ENCODE peak calls at places on chromosomes 11 and 22, in six cellular contexts. T, N, X, D, U and L are unnamed samples.

GRCh38 chr11:104830080-104830479 is 68.2 kb downstream of the CASP12 start:
- DNase-seq in U (no peak), N (no peak), T (no peak), X (no peak), D (peak; percentile 85), L (peak; percentile 50)

GRCh38 chr11:7637447-7638157 is 35.7 kb downstream of the CYB5R2 start:
- DNase-seq in D (peak; percentile 20), U (no peak), T (no peak), N (peak; percentile 56), X (peak; percentile 70), L (no peak)

GRCh38 chr11:16876840-16877239 is 137.4 kb downstream of the PLEKHA7 start:
- DNase-seq in U (no peak), N (no peak), D (no peak), X (no peak), T (no peak), L (peak; percentile 27)

GRCh38 chr11:14310696-14311095 is 48.3 kb downstream of the RRAS2 start:
- DNase-seq in T (no peak), N (no peak), U (no peak), D (no peak), X (no peak), L (no peak)

GRCh38 chr11:128210148-128210940 is 377.0 kb downstream of the ETS1 start:
- DNase-seq in T (peak; percentile 51), D (peak; percentile 100), X (peak; percentile 44), N (no peak), U (peak; percentile 11), L (peak; percentile 87)

GRCh38 chr22:37225481-37225880 is 13.2 kb upstream of the SSTR3 start:
- DNase-seq in X (no peak), U (no peak), T (peak; percentile 35), D (no peak), N (no peak), L (peak; percentile 21)

GRCh38 chr22:31957970-31958594 is 13.7 kb downstream of the YWHAH start:
- DNase-seq in N (no peak), T (no peak), D (no peak), U (no peak), X (no peak), L (no peak)

GRCh38 chr22:45188779-45189178 is 25.1 kb downstream of the NUP50 start:
- DNase-seq in T (no peak), U (no peak), X (no peak), N (no peak), D (no peak), L (no peak)

GRCh38 chr11:46718155-46719019 is 626 bp upstream of the F2 start:
- DNase-seq in T (peak; percentile 51), N (no peak), U (no peak), X (no peak), D (peak; percentile 61), L (no peak)

GRCh38 chr11:134683860-134684259 is 271.8 kb upstream of the B3GAT1 start:
- DNase-seq in X (no peak), N (no peak), D (no peak), T (no peak), U (no peak), L (no peak)

GRCh38 chr11:34798985-34799384 is 117.2 kb downstream of the APIP start:
- DNase-seq in U (no peak), D (no peak), N (no peak), T (no peak), X (no peak), L (no peak)

GRCh38 chr11:60852639-60853468 is 2.9 kb downstream of the PTGDR2 start:
- DNase-seq in X (no peak), N (no peak), T (peak; percentile 22), D (no peak), U (no peak), L (no peak)

GRCh38 chr11:60852060-60852638 is 3.6 kb downstream of the PTGDR2 start:
- DNase-seq in U (no peak), X (no peak), T (peak; percentile 86), D (no peak), N (no peak), L (no peak)

GRCh38 chr11:60854140-60854846 is 1.5 kb downstream of the PTGDR2 start:
- DNase-seq in D (no peak), U (peak; percentile 88), N (no peak), T (no peak), X (no peak), L (no peak)

GRCh38 chr11:60854847-60855725 is 664 bp downstream of the PTGDR2 start:
- DNase-seq in N (no peak), X (no peak), T (no peak), D (no peak), U (peak; percentile 54), L (no peak)

GRCh38 chr11:60853469-60853950 is 2.2 kb downstream of the PTGDR2 start:
- DNase-seq in N (no peak), D (no peak), U (no peak), X (no peak), T (no peak), L (no peak)
- TF ChIP-seq CTCF in N (no peak), D (no peak), U (no peak), X (no peak), T (no peak), L (no peak)

GRCh38 chr11:47848636-47849155 is 546 bp upstream of the NUP160 start:
- DNase-seq in D (no peak), X (no peak), U (no peak), N (no peak), T (no peak), L (no peak)

GRCh38 chr11:47847537-47847891 is 636 bp downstream of the NUP160 start:
- DNase-seq in T (no peak), U (no peak), D (no peak), N (no peak), X (no peak), L (no peak)

GRCh38 chr11:47850337-47850736 is 2.2 kb upstream of the NUP160 start:
- DNase-seq in N (no peak), U (no peak), D (no peak), T (no peak), X (no peak), L (no peak)

GRCh38 chr11:47847892-47848635 is at the start of gene NUP160:
- DNase-seq in N (peak; percentile 77), U (peak; percentile 87), X (peak; percentile 84), D (peak; percentile 61), T (peak; percentile 91), L (peak; percentile 93)

GRCh38 chr11:47846998-47847397 is 1.2 kb downstream of the NUP160 start:
- DNase-seq in U (peak; percentile 14), D (no peak), T (no peak), X (no peak), N (no peak), L (no peak)
- H3K4me3 ChIP-seq in U (peak overlapping the region; percentile 77), D (peak overlapping the region; percentile 85), T (peak overlapping the region; percentile 89), X (no peak overlapping the region), N (peak overlapping the region; percentile 92), L (peak overlapping the region; percentile 62)

DNA sequence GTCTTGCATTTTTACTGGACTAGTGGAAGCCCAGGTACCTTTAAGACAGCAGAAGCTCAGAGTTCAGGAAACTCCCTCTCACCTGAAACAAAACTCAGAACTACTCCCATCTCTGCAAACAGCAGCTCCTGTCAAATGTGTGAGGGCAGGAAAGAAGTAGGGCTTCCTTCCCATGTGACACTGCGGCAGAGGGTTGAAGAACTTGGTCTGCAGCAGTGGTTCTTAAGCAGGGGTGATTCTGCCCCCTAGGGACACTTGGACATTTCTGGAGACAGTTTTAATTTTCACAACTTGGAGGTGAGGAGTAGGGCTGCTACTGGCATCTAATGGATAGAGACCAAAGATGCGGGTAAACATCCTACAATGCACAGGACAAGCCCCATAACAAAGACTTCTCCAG is 63.4 kb downstream of the RCN1 start:
- DNase-seq in D (peak; percentile 51), T (no peak), X (no peak), U (peak; percentile 7), N (no peak), L (no peak)
- H3K9me3 ChIP-seq in D (no peaks in the 10 kb centered on the region), T (no peaks in the 10 kb centered on the region), X (no peaks in the 10 kb centered on the region), U (no peaks in the 10 kb centered on the region), N (no peaks in the 10 kb centered on the region), L (no peaks in the 10 kb centered on the region)

DNA sequence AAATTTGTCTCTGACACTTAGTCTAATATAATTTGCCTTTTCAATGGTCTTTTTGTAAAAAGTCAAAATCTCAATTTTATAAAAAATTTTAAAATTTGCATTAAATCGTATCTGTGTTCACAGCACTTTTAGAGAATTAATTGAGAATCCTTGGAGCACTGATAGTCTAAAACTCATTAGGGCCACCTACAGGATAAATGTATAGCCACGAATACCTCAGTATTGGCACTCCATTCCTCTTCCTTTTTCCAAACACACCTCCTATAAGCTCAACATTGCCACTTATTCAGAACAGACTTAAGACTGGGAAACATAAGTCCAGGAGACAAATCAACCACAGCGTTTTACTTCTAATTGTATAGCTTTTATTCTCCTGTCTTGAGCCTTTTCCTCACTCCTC is 776.0 kb upstream of the ARHGAP42 start:
- DNase-seq in N (no peak), D (peak; percentile 19), T (no peak), U (no peak), X (no peak), L (peak; percentile 33)
- TF ChIP-seq CTCF in N (no peak), D (peak; percentile 46), T (no peak), U (no peak), X (no peak), L (peak; percentile 63)

GRCh38 chr11:131688056-131688693 is 317.8 kb downstream of the NTM start:
- DNase-seq in N (peak; percentile 36), X (peak; percentile 38), T (peak; percentile 34), U (peak; percentile 65), D (peak; percentile 63), L (peak; percentile 78)

GRCh38 chr11:131690776-131691557 is 320.6 kb downstream of the NTM start:
- DNase-seq in X (no peak), N (no peak), U (no peak), T (no peak), D (no peak), L (no peak)

GRCh38 chr11:131687291-131688055 is 317.1 kb downstream of the NTM start:
- DNase-seq in T (no peak), N (no peak), X (no peak), U (no peak), D (no peak), L (no peak)

GRCh38 chr11:131690362-131690761 is 319.9 kb downstream of the NTM start:
- DNase-seq in X (no peak), T (no peak), N (no peak), D (no peak), U (no peak), L (no peak)

GRCh38 chr11:131689049-131689925 is 318.9 kb downstream of the NTM start:
- DNase-seq in T (no peak), N (no peak), U (no peak), D (no peak), X (no peak), L (no peak)
- H3K4me3 ChIP-seq in T (no peak overlapping the region), N (no peak overlapping the region), U (no peak overlapping the region), D (no peak overlapping the region), X (no peak overlapping the region), L (no peak overlapping the region)

GRCh38 chr22:41600976-41601375 is 11.3 kb upstream of the PMM1 start:
- DNase-seq in T (no peak), N (no peak), X (no peak), U (no peak), D (no peak), L (no peak)
- H3K9me3 ChIP-seq in T (no peaks in the 10 kb centered on the region), N (no peaks in the 10 kb centered on the region), X (no peaks in the 10 kb centered on the region), U (no peaks in the 10 kb centered on the region), D (no peaks in the 10 kb centered on the region), L (no peaks in the 10 kb centered on the region)